ENCODE peak calls at places on chromosomes 12 and 14, in four cellular contexts. One of them, this sample, is unnamed.

GRCh38 chr14:103538291-103539055 is 9.5 kb downstream of the TRMT61A start:
- DNase-seq in left ventricle myocardium inferior: no peak
- DNase-seq in anterior cingulate cortex: peak
- DNase-seq in Ammon's horn: no peak
- DNase-seq in this sample: peak

GRCh38 chr12:46786774-46787173 is 39.0 kb downstream of the SLC38A4 start:
- DNase-seq in left ventricle myocardium inferior: no peak
- DNase-seq in anterior cingulate cortex: no peak
- DNase-seq in Ammon's horn: no peak
- DNase-seq in this sample: no peak

GRCh38 chr14:22545842-22546721 is 42.9 kb downstream of the DAD1 start:
- DNase-seq in left ventricle myocardium inferior: no peak
- DNase-seq in anterior cingulate cortex: no peak
- DNase-seq in Ammon's horn: no peak
- DNase-seq in this sample: no peak

GRCh38 chr14:103361868-103362267 is 23.3 kb upstream of the MARK3 start:
- DNase-seq in left ventricle myocardium inferior: no peak
- DNase-seq in anterior cingulate cortex: no peak
- DNase-seq in Ammon's horn: no peak
- DNase-seq in this sample: no peak

GRCh38 chr12:68611094-68611818 is 557 bp downstream of the RAP1B start:
- DNase-seq in left ventricle myocardium inferior: peak
- DNase-seq in anterior cingulate cortex: peak
- DNase-seq in Ammon's horn: peak
- DNase-seq in this sample: peak

GRCh38 chr12:85550924-85551323 is 270.9 kb downstream of the ALX1 start:
- DNase-seq in left ventricle myocardium inferior: no peak
- DNase-seq in anterior cingulate cortex: no peak
- DNase-seq in Ammon's horn: no peak
- DNase-seq in this sample: no peak

GRCh38 chr12:69708649-69709048 is 9.5 kb upstream of the BEST3 start:
- DNase-seq in left ventricle myocardium inferior: no peak
- DNase-seq in anterior cingulate cortex: no peak
- DNase-seq in Ammon's horn: no peak
- DNase-seq in this sample: no peak

GRCh38 chr14:102362084-102362483 is 606 bp downstream of the CINP start:
- DNase-seq in left ventricle myocardium inferior: no peak
- DNase-seq in anterior cingulate cortex: no peak
- DNase-seq in Ammon's horn: no peak
- DNase-seq in this sample: no peak

GRCh38 chr12:108768591-108769500 is 37.5 kb upstream of the CORO1C start:
- DNase-seq in left ventricle myocardium inferior: peak
- DNase-seq in anterior cingulate cortex: no peak
- DNase-seq in Ammon's horn: no peak
- DNase-seq in this sample: peak

GRCh38 chr12:34396861-34397590 is 374.7 kb downstream of the ALG10 start:
- DNase-seq in left ventricle myocardium inferior: peak
- DNase-seq in anterior cingulate cortex: no peak
- DNase-seq in Ammon's horn: peak
- DNase-seq in this sample: peak

GRCh38 chr12:50689437-50689836 is 74.5 kb upstream of the ATF1 start:
- DNase-seq in left ventricle myocardium inferior: no peak
- DNase-seq in anterior cingulate cortex: no peak
- DNase-seq in Ammon's horn: no peak
- DNase-seq in this sample: no peak

GRCh38 chr14:36057452-36058142 is 118.9 kb downstream of the PTCSC3 start:
- DNase-seq in left ventricle myocardium inferior: no peak
- DNase-seq in anterior cingulate cortex: no peak
- DNase-seq in Ammon's horn: no peak
- DNase-seq in this sample: no peak

GRCh38 chr12:57929092-57929830 is 12.1 kb upstream of the ATP23 start:
- DNase-seq in left ventricle myocardium inferior: no peak
- DNase-seq in anterior cingulate cortex: no peak
- DNase-seq in Ammon's horn: no peak
- DNase-seq in this sample: no peak

GRCh38 chr12:113831486-113831885 is 134.6 kb downstream of the RBM19 start:
- DNase-seq in left ventricle myocardium inferior: no peak
- DNase-seq in anterior cingulate cortex: no peak
- DNase-seq in Ammon's horn: no peak
- DNase-seq in this sample: no peak

GRCh38 chr14:39406560-39406959 is 25.7 kb downstream of the FBXO33 start:
- DNase-seq in left ventricle myocardium inferior: no peak
- DNase-seq in anterior cingulate cortex: no peak
- DNase-seq in Ammon's horn: no peak
- DNase-seq in this sample: no peak

GRCh38 chr14:81400202-81400678 is at the start of gene STON2:
- DNase-seq in left ventricle myocardium inferior: no peak
- DNase-seq in anterior cingulate cortex: peak
- DNase-seq in Ammon's horn: peak
- DNase-seq in this sample: peak

GRCh38 chr12:117472983-117473382 is 111.6 kb upstream of the NOS1 start:
- DNase-seq in left ventricle myocardium inferior: no peak
- DNase-seq in anterior cingulate cortex: no peak
- DNase-seq in Ammon's horn: no peak
- DNase-seq in this sample: no peak

GRCh38 chr14:88492272-88493089 is 62.3 kb downstream of the PTPN21 start:
- DNase-seq in left ventricle myocardium inferior: no peak
- DNase-seq in anterior cingulate cortex: peak
- DNase-seq in Ammon's horn: peak
- DNase-seq in this sample: no peak

GRCh38 chr12:89064151-89064550 is 288.1 kb downstream of the DUSP6 start:
- DNase-seq in left ventricle myocardium inferior: no peak
- DNase-seq in anterior cingulate cortex: no peak
- DNase-seq in Ammon's horn: no peak
- DNase-seq in this sample: no peak

GRCh38 chr12:125185740-125186470 is 120.7 kb downstream of the AACS start:
- DNase-seq in left ventricle myocardium inferior: peak
- DNase-seq in anterior cingulate cortex: peak
- DNase-seq in Ammon's horn: peak
- DNase-seq in this sample: peak

GRCh38 chr12:132560421-132560830 is 50.0 kb downstream of the LRCOL1 start:
- DNase-seq in left ventricle myocardium inferior: no peak
- DNase-seq in anterior cingulate cortex: no peak
- DNase-seq in Ammon's horn: no peak
- DNase-seq in this sample: no peak

GRCh38 chr12:45299132-45299692 is 83.3 kb downstream of the ANO6 start:
- DNase-seq in left ventricle myocardium inferior: no peak
- DNase-seq in anterior cingulate cortex: no peak
- DNase-seq in Ammon's horn: no peak
- DNase-seq in this sample: no peak

GRCh38 chr12:40697566-40698257 is 5.5 kb downstream of the CNTN1 start:
- DNase-seq in left ventricle myocardium inferior: no peak
- DNase-seq in anterior cingulate cortex: no peak
- DNase-seq in Ammon's horn: no peak
- DNase-seq in this sample: no peak

GRCh38 chr14:90398841-90399540 is 2.2 kb downstream of the CALM1 start:
- DNase-seq in left ventricle myocardium inferior: no peak
- DNase-seq in anterior cingulate cortex: no peak
- DNase-seq in Ammon's horn: no peak
- DNase-seq in this sample: no peak

GRCh38 chr12:132105467-132105866 is 38.7 kb downstream of the DDX51 start:
- DNase-seq in left ventricle myocardium inferior: no peak
- DNase-seq in anterior cingulate cortex: no peak
- DNase-seq in Ammon's horn: no peak
- DNase-seq in this sample: no peak

GRCh38 chr14:102768223-102769048 is 8.8 kb upstream of the TRAF3 start:
- DNase-seq in left ventricle myocardium inferior: no peak
- DNase-seq in anterior cingulate cortex: peak
- DNase-seq in Ammon's horn: peak
- DNase-seq in this sample: peak

This sample was measured in right cardiac atrium.